ENCODE peak calls at places on chromosomes 13 and 19, in eight cellular contexts. A is ascending aorta, S is A549, J is cardiac muscle cell, Z is tibial nerve, F is nephron progenitor cell, X is heart right ventricle, K is fibroblast of mammary gland. D is an unnamed sample.

GRCh38 chr19:42480335-42481095 is 37.8 kb upstream of the CXCL17 start:
- DNase-seq in A (no peak), X (no peak), J (peak), Z (no peak), K (peak), F (no peak), S (peak), D (no peak)

GRCh38 chr13:40777166-40777956 is 6.4 kb upstream of the MRPS31 start:
- DNase-seq in K (peak), F (peak), J (peak), X (no peak), S (peak), Z (peak), A (no peak), D (peak)

GRCh38 chr13:61777902-61778301 is 362.3 kb upstream of the PCDH20 start:
- DNase-seq in X (no peak), Z (no peak), S (no peak), A (no peak), F (no peak), J (peak), K (peak), D (no peak)

GRCh38 chr19:6738726-6739389 is 622 bp upstream of the TRIP10 start:
- DNase-seq in J (no peak), A (peak), X (peak), S (no peak), Z (no peak), K (peak), F (peak), D (no peak)

GRCh38 chr19:3369337-3370213 is 3.2 kb downstream of the NFIC start:
- DNase-seq in S (no peak), A (peak), X (peak), K (peak), J (peak), F (peak), Z (no peak), D (peak)

GRCh38 chr13:110538632-110539031 is 22.9 kb downstream of the RAB20 start:
- DNase-seq in A (no peak), K (peak), X (peak), J (peak), F (no peak), S (no peak), Z (peak), D (no peak)

GRCh38 chr13:25738342-25738771 is 313.5 kb downstream of the SHISA2 start:
- DNase-seq in X (no peak), Z (no peak), K (no peak), A (no peak), F (no peak), J (peak), S (no peak), D (no peak)

GRCh38 chr13:22839554-22840286 is 341.1 kb upstream of the SGCG start:
- DNase-seq in A (no peak), K (no peak), F (peak), J (no peak), S (no peak), X (no peak), Z (no peak), D (peak)

GRCh38 chr13:53408847-53409568 is 380.4 kb downstream of the OLFM4 start:
- DNase-seq in K (no peak), X (no peak), Z (no peak), J (no peak), A (no peak), F (no peak), S (no peak), D (no peak)

GRCh38 chr19:49811328-49811727 is 1.8 kb downstream of the FUZ start:
- DNase-seq in X (no peak), Z (no peak), A (no peak), K (no peak), J (no peak), F (no peak), S (peak), D (no peak)

GRCh38 chr19:38705197-38706019 is 38.9 kb downstream of the CAPN12 start:
- DNase-seq in J (no peak), Z (no peak), S (no peak), K (no peak), A (no peak), X (peak), F (no peak), D (no peak)

GRCh38 chr13:46858163-46858562 is 38.7 kb downstream of the HTR2A start:
- DNase-seq in Z (no peak), A (no peak), J (no peak), S (no peak), F (no peak), X (no peak), K (no peak), D (no peak)

GRCh38 chr19:19061491-19061890 is 2.3 kb upstream of the SLC25A42 start:
- DNase-seq in A (no peak), X (peak), F (no peak), S (no peak), Z (no peak), J (no peak), K (no peak), D (no peak)

GRCh38 chr19:45200614-45201013 is 22.0 kb downstream of the BLOC1S3 start:
- DNase-seq in K (peak), F (peak), S (peak), A (no peak), Z (peak), X (peak), J (peak), D (no peak)

GRCh38 chr19:2575734-2576481 is 100.0 kb downstream of the GADD45B start:
- DNase-seq in F (peak), Z (peak), A (peak), J (peak), K (peak), X (peak), S (no peak), D (no peak)

GRCh38 chr19:45251452-45252354 is 632 bp downstream of the MARK4 start:
- DNase-seq in J (no peak), K (no peak), X (peak), S (no peak), A (no peak), F (peak), Z (no peak), D (peak)

GRCh38 chr19:18594096-18594823 is 5.7 kb downstream of the REX1BD start:
- DNase-seq in F (peak), A (peak), J (peak), K (peak), X (peak), Z (peak), S (peak), D (peak)

GRCh38 chr13:108213946-108214345 is 1.4 kb downstream of the LIG4 start:
- DNase-seq in K (peak), S (no peak), X (no peak), F (no peak), Z (no peak), J (no peak), A (no peak), D (no peak)

GRCh38 chr13:89294115-89294867 is 1623.1 kb downstream of the SLITRK5 start:
- DNase-seq in X (no peak), K (no peak), F (no peak), J (no peak), Z (no peak), S (no peak), A (no peak), D (no peak)

GRCh38 chr19:13256918-13257317 is 106.7 kb downstream of the IER2 start:
- DNase-seq in F (no peak), X (no peak), K (no peak), A (no peak), S (no peak), J (no peak), Z (no peak), D (no peak)

GRCh38 chr19:12792048-12792852 is 964 bp downstream of the JUNB start:
- DNase-seq in F (peak), X (peak), J (peak), K (peak), A (peak), Z (no peak), S (peak), D (peak)

GRCh38 chr13:33676045-33676699 is 141.8 kb upstream of the RFC3 start:
- DNase-seq in J (peak), X (no peak), S (no peak), Z (no peak), A (no peak), F (no peak), K (peak), D (no peak)

GRCh38 chr13:95552539-95553270 is at the start of gene CLDN10:
- DNase-seq in F (peak), S (peak), Z (no peak), J (no peak), K (no peak), X (no peak), A (no peak), D (peak)

GRCh38 chr13:38417727-38418126 is 68.1 kb downstream of the UFM1 start:
- DNase-seq in J (peak), X (no peak), A (no peak), F (no peak), K (peak), Z (peak), S (peak), D (peak)

GRCh38 chr19:33458171-33458633 is 63.4 kb downstream of the PEPD start:
- DNase-seq in A (peak), S (no peak), J (no peak), F (no peak), K (no peak), Z (no peak), X (no peak), D (no peak)

GRCh38 chr13:40058757-40059236 is 403.3 kb downstream of the COG6 start:
- DNase-seq in K (peak), A (no peak), F (no peak), S (no peak), J (peak), X (no peak), Z (no peak), D (peak)

GRCh38 chr13:79245937-79246574 is 160.0 kb downstream of the RBM26 start:
- DNase-seq in K (no peak), J (no peak), X (no peak), Z (no peak), S (no peak), A (no peak), F (no peak), D (no peak)

DNA sequence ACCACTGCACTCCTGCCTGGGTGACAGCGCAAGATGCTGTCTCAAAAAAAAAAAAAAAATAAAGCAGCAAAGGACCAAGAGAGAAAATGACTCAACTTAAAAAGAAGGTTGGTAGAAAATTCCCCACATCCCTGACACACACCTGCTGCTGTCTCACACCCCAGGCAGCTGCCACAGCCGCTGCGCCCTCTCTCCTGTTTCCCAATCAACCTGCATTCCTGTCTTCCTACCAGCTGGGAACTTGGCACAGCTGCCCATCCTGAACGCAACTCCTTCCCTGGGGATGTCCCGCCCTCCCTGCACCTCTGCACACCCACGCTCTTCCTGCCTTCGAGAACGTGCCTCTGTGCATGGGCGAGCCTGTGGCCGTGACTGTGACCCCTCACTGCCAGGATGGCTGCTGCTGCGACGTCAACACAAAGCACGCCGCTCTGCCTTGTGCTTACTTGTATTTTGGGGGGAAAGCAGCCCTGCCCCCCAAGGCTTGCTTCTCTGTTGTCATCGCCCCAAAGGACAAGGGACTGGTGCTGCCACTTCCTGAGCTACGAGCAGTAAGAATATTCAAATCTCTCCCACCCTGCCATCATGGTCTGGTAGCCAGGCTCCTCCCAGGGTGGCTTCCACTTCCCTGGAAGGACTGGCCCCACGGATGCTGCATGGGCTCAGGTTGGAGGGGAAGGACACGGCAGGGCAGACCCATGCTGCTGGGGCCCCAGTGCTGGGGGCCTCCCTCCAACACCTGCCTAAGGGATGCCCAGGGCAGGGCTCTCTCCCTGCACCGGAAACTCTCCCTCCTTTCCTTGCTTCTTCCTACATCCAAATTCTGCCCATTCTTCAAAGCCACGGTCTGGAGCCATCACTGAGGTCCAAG is 20.7 kb downstream of the SH3GL1 start:
- DNase-seq in Z (no peak), K (peak), J (peak), X (no peak), S (peak), F (no peak), A (no peak), D (peak)
- TF ChIP-seq CTCF in Z (no peak), K (no peak), J (no peak), X (no peak), S (no peak), F (no peak), A (no peak), D (no peak)

GRCh38 chr13:30165791-30166190 is 141.6 kb downstream of the KATNAL1 start:
- DNase-seq in S (no peak), J (peak), K (peak), F (no peak), A (no peak), X (no peak), Z (peak), D (no peak)
- TF ChIP-seq CTCF in S (no peak), J (peak), K (no peak), F (no peak), A (no peak), X (no peak), Z (no peak), D (no peak)

DNA sequence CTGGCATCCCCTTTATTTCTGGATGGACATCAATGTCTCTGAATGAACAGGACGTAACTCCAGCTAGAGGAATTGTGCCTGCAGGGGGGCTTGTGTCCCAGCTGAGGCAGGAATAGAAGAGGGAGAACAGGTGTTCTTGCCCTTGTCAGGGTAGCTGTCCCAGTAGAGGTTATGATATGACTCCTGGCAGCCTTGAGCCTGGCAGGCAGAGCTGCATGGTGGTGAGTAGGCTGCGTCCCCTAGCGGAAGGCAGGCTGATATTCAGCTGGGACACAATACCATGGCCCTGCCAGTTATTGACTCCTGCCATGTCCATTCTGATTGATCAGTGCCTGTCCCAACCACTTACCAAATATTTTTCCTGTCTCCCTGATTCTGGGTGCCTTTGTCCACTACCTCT is 197.2 kb downstream of the RAP2A start:
- DNase-seq in K (no peak), F (no peak), S (no peak), X (no peak), J (no peak), Z (no peak), A (no peak), D (peak)
- TF ChIP-seq CTCF in K (peak), F (no peak), S (no peak), X (peak), J (no peak), Z (no peak), A (no peak), D (no peak)

GRCh38 chr13:50626031-50626643 is 217.4 kb downstream of the DLEU7 start:
- DNase-seq in K (peak), Z (no peak), F (no peak), X (no peak), J (peak), S (no peak), A (no peak), D (no peak)
- TF ChIP-seq CTCF in K (no peak), Z (no peak), F (no peak), X (no peak), J (no peak), S (no peak), A (no peak), D (no peak)

DNA sequence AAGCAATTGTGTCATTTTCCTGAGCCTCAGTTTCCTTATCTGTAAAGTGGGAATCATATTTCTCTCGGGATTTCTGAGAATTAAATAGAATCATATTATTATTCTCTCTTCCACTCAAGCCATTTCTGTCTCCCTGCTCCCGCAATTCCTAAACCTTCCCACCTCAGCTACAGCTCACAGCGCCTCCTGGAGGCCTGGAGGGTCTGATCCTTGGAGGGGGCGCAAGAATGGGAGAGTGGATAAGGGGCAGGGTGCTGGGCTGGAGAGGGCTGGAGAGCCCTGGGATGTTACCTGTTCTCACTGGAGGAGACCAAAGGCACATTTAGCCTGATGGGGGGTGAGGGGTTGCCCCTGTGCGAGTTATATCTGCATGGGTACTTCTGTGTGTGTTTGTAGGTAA is 31.1 kb upstream of the CYP2S1 start:
- DNase-seq in A (no peak), K (no peak), F (no peak), J (no peak), S (peak), X (no peak), Z (no peak), D (no peak)
- TF ChIP-seq CTCF in A (no peak), K (peak), F (no peak), J (peak), S (peak), X (peak), Z (no peak), D (no peak)